ENCODE peak calls at places on chromosomes 3 and 15, in eight cellular contexts. X is naive thymus-derived CD4-positive, alpha-beta T cell; L is H54; S is stimulated activated CD4-positive, alpha-beta T cell treated with anti-CD3 and anti-CD28 coated beads, Interleukin-2, amount 100 ng/mL, for 48 hours; H is astrocyte of the spinal cord; K is foreskin keratinocyte; R is H9; J is sciatic nerve. C is an unnamed sample.

GRCh38 chr3:50318615-50319014 is 3.9 kb downstream of the HYAL2 start:
- DNase-seq in H (no peak), R (no peak), J (no peak), K (no peak), S (no peak), L (no peak), X (no peak), C (no peak)

GRCh38 chr15:32884136-32884535 is 166.3 kb downstream of the GREM1 start:
- DNase-seq in H (no peak), R (no peak), L (no peak), X (no peak), S (no peak), J (no peak), K (no peak), C (no peak)

GRCh38 chr3:35645189-35645588 is 5.9 kb downstream of the ARPP21 start:
- DNase-seq in R (no peak), K (no peak), J (no peak), H (no peak), X (no peak), L (no peak), S (no peak), C (no peak)

GRCh38 chr15:78347586-78348543 is 7.7 kb downstream of the CRABP1 start:
- DNase-seq in S (no peak), L (no peak), H (no peak), J (no peak), K (no peak), X (no peak), R (no peak), C (no peak)

GRCh38 chr3:143168518-143169192 is 49.1 kb downstream of the CHST2 start:
- DNase-seq in H (no peak), S (no peak), J (no peak), X (no peak), R (no peak), L (no peak), K (no peak), C (no peak)

GRCh38 chr3:169990431-169990830 is 23.8 kb downstream of the SEC62 start:
- DNase-seq in J (no peak), R (no peak), K (no peak), X (no peak), H (no peak), S (no peak), L (no peak), C (no peak)

GRCh38 chr3:99246010-99246654 is 344.6 kb upstream of the DCBLD2 start:
- DNase-seq in K (peak; percentile 44), X (no peak), J (no peak), R (no peak), H (peak; percentile 57), L (no peak), S (no peak), C (no peak)

GRCh38 chr3:14678015-14678503 is 3.1 kb downstream of the C3orf20 start:
- DNase-seq in X (no peak), K (no peak), H (no peak), L (no peak), S (no peak), J (no peak), R (no peak), C (no peak)

GRCh38 chr3:19171794-19172193 is 23.5 kb downstream of the KCNH8 start:
- DNase-seq in X (no peak), H (no peak), J (no peak), R (no peak), S (no peak), K (no peak), L (no peak), C (no peak)

GRCh38 chr3:45664558-45664957 is 24.6 kb upstream of the SACM1L start:
- DNase-seq in R (no peak), J (no peak), K (no peak), H (no peak), X (peak; percentile 62), S (peak; percentile 54), L (no peak), C (no peak)